ENCODE peak calls at places on chromosomes 11 and 22, in six cellular contexts. A is A549, K is kidney, J is adrenal gland, V is neural progenitor cell, I is lower lobe of right lung. F is an unnamed sample. For H3K4me1, the result is how much of the 10 kb centered on the place peaks cover.

GRCh38 chr11:13229675-13230359 is 47.8 kb upstream of the BMAL1 start:
- DNase-seq in A (no peak), K (no peak), J (no peak), V (no peak), I (no peak), F (no peak)

GRCh38 chr11:28009383-28009782 is 98.6 kb downstream of the KIF18A start:
- DNase-seq in A (no peak), K (no peak), J (no peak), V (no peak), I (no peak), F (peak)

GRCh38 chr11:79108851-79109250 is 332.0 kb downstream of the TENM4 start:
- DNase-seq in A (no peak), K (no peak), J (no peak), V (no peak), I (no peak), F (no peak)

GRCh38 chr22:40651563-40652501 is 15.3 kb upstream of the MRTFA start:
- DNase-seq in A (peak), K (peak), J (peak), V (peak), I (peak), F (peak)

GRCh38 chr11:94303884-94304459 is 408 bp upstream of the IZUMO1R start:
- DNase-seq in A (no peak), K (no peak), J (no peak), V (no peak), I (no peak), F (no peak)

GRCh38 chr11:95565692-95566091 is 223.9 kb downstream of the FAM76B start:
- DNase-seq in A (no peak), K (no peak), J (no peak), V (peak), I (no peak), F (no peak)

GRCh38 chr11:114256898-114257286 is 39.3 kb upstream of the NNMT start:
- DNase-seq in A (no peak), K (no peak), J (no peak), V (no peak), I (no peak), F (no peak)

GRCh38 chr22:17972385-17973181 is 51.8 kb downstream of the MICAL3 start:
- DNase-seq in A (peak), K (no peak), J (peak), V (peak), I (no peak), F (peak)

GRCh38 chr22:23237841-23238240 is 57.5 kb downstream of the BCR start:
- DNase-seq in A (no peak), K (no peak), J (no peak), V (no peak), I (no peak), F (no peak)

GRCh38 chr11:117582491-117582890 is 214.5 kb downstream of the DSCAML1 start:
- DNase-seq in A (no peak), K (no peak), J (no peak), V (no peak), I (no peak), F (no peak)

GRCh38 chr11:6297831-6298230 is 22.5 kb downstream of the CAVIN3 start:
- DNase-seq in A (no peak), K (no peak), J (no peak), V (no peak), I (no peak), F (no peak)

GRCh38 chr11:86438685-86439084 is 64.0 kb downstream of the CCDC81 start:
- DNase-seq in A (no peak), K (no peak), J (no peak), V (no peak), I (no peak), F (peak)

GRCh38 chr22:45199723-45200122 is 36.0 kb downstream of the NUP50 start:
- DNase-seq in A (no peak), K (peak), J (no peak), V (no peak), I (peak), F (no peak)

GRCh38 chr11:3092603-3093141 is 35.4 kb upstream of the CARS1 start:
- DNase-seq in A (no peak), K (peak), J (no peak), V (no peak), I (no peak), F (no peak)

GRCh38 chr11:119483341-119483880 is 60.4 kb upstream of the THY1 start:
- DNase-seq in A (no peak), K (no peak), J (peak), V (no peak), I (no peak), F (no peak)

GRCh38 chr11:133842730-133843129 is 2.6 kb downstream of the SPATA19 start:
- DNase-seq in A (no peak), K (no peak), J (no peak), V (no peak), I (no peak), F (no peak)

GRCh38 chr22:39706406-39707150 is 136.0 kb downstream of the CACNA1I start:
- DNase-seq in A (no peak), K (no peak), J (no peak), V (peak), I (no peak), F (no peak)

GRCh38 chr11:76836613-76837291 is 24.0 kb upstream of the ACER3 start:
- DNase-seq in A (no peak), K (no peak), J (no peak), V (no peak), I (no peak), F (no peak)

GRCh38 chr11:16632295-16633200 is 105.9 kb upstream of the C11orf58 start:
- DNase-seq in A (no peak), K (no peak), J (no peak), V (peak), I (no peak), F (peak)

GRCh38 chr11:35166369-35167360 is 27.7 kb downstream of the CD44 start:
- DNase-seq in A (peak), K (peak), J (no peak), V (no peak), I (no peak), F (peak)

GRCh38 chr11:117875397-117876048 is 935 bp downstream of the FXYD6 start:
- DNase-seq in A (no peak), K (peak), J (no peak), V (peak), I (no peak), F (no peak)

GRCh38 chr11:131488208-131488607 is 117.8 kb downstream of the NTM start:
- DNase-seq in A (no peak), K (no peak), J (no peak), V (no peak), I (no peak), F (no peak)

GRCh38 chr22:30169002-30169401 is 77.6 kb downstream of the LIF start:
- DNase-seq in A (no peak), K (no peak), J (no peak), V (no peak), I (no peak), F (no peak)

DNA sequence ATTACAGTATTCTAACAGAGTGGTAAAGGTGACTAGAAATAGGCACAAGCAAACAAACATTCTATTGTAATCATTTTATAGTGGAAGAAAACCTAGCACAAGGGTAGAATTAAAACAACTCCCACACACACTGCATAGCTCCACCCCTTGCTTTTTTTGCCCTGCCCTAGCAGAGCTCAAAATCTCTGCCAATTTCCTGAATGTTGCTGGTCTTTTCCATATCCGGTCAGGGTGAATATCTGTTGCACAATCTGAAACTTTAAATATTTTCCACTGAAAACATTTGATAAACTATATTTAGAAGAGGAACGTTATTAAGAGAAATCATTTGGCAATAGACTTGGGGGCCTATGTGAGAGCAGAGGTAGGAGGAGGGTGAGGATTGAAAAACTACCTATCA is 2.7 kb downstream of the SPA17 start:
- DNase-seq in A (no peak), K (no peak), J (no peak), V (no peak), I (no peak), F (no peak)
- H3K27ac ChIP-seq in A (no peak), K (peak), J (peak), V (no peak), I (peak), F (no peak)

GRCh38 chr11:116422976-116423375 is 349.8 kb downstream of the BUD13 start:
- DNase-seq in A (no peak), K (no peak), J (no peak), V (peak), I (no peak), F (no peak)
- TF ChIP-seq CTCF in A (no peak), K (no peak), J (no peak), V (peak), I (no peak), F (peak)

GRCh38 chr11:61025819-61026120 is 54.3 kb downstream of the CD6 start:
- DNase-seq in A (no peak), K (no peak), J (no peak), V (no peak), I (no peak), F (no peak)
- H3K4me1 ChIP-seq in A (under half), K (under half), J (under half), V (under half), I (under half), F (under half)

GRCh38 chr11:111557425-111558111 is 17.0 kb downstream of the LAYN start:
- DNase-seq in A (no peak), K (no peak), J (no peak), V (no peak), I (no peak), F (peak)
- H3K27ac ChIP-seq in A (peak), K (no peak), J (no peak), V (no peak), I (peak), F (peak)

GRCh38 chr11:32616903-32617302 is 33.3 kb downstream of the EIF3M start:
- DNase-seq in A (no peak), K (no peak), J (no peak), V (no peak), I (no peak), F (no peak)

GRCh38 chr11:32610926-32611325 is 27.3 kb downstream of the EIF3M start:
- DNase-seq in A (no peak), K (no peak), J (no peak), V (no peak), I (no peak), F (no peak)

GRCh38 chr11:32613500-32614151 is 30.0 kb downstream of the EIF3M start:
- DNase-seq in A (no peak), K (no peak), J (no peak), V (no peak), I (no peak), F (no peak)

GRCh38 chr11:32615422-32615821 is 31.8 kb downstream of the EIF3M start:
- DNase-seq in A (no peak), K (no peak), J (no peak), V (peak), I (no peak), F (no peak)
- TF ChIP-seq CTCF in A (peak), K (no peak), J (peak), V (peak), I (no peak), F (peak)

GRCh38 chr11:67052891-67053290 is 3.8 kb upstream of the RHOD start:
- DNase-seq in A (no peak), K (no peak), J (no peak), V (no peak), I (no peak), F (no peak)
- H3K4me1 ChIP-seq in A (under half), K (under half), J (under half), V (under half), I (under half), F (under half)

F was measured in foreskin keratinocyte.